ENCODE peak calls at places on chromosome 20, in seven cellular contexts. F is NCI-H1436, N is mucosa of gallbladder, L is amygdala, K is DMS79, E is hippocampal formation, X is AG09319. D is an unnamed sample.

GRCh38 chr20:45857836-45858250 is 429 bp downstream of the ZSWIM3 start:
- DNase-seq in K (peak), F (no peak), N (no peak), E (no peak), X (no peak), L (no peak), D (no peak)

GRCh38 chr20:49267327-49267726 is 10.5 kb downstream of the ZNFX1 start:
- DNase-seq in L (no peak), K (no peak), E (no peak), F (no peak), N (no peak), X (no peak), D (no peak)

GRCh38 chr20:8057871-8058270 is 38.3 kb upstream of the TMX4 start:
- DNase-seq in X (no peak), N (no peak), K (no peak), F (no peak), L (no peak), E (no peak), D (no peak)

GRCh38 chr20:13784271-13784892 is 337 bp downstream of the ESF1 start:
- DNase-seq in L (no peak), E (no peak), F (no peak), X (no peak), K (no peak), N (no peak), D (no peak)

GRCh38 chr20:55253765-55254164 is 751.6 kb downstream of the CBLN4 start:
- DNase-seq in X (no peak), L (no peak), F (no peak), K (no peak), E (no peak), N (no peak), D (no peak)

GRCh38 chr20:7981374-7981773 is 38.2 kb downstream of the TMX4 start:
- DNase-seq in E (no peak), F (no peak), L (no peak), N (no peak), X (no peak), K (no peak), D (no peak)

GRCh38 chr20:7924692-7925091 is 15.6 kb downstream of the HAO1 start:
- DNase-seq in E (no peak), F (no peak), N (no peak), X (peak), K (no peak), L (no peak), D (no peak)

GRCh38 chr20:63945921-63946920 is 10.0 kb downstream of the UCKL1 start:
- DNase-seq in E (no peak), X (no peak), K (no peak), L (no peak), F (no peak), N (no peak), D (no peak)

GRCh38 chr20:24339179-24339578 is 130.2 kb upstream of the SYNDIG1 start:
- DNase-seq in F (no peak), X (no peak), E (no peak), N (no peak), K (no peak), L (no peak), D (no peak)

GRCh38 chr20:17617212-17617867 is 47.5 kb downstream of the DSTN start:
- DNase-seq in L (peak), F (no peak), K (peak), X (no peak), E (peak), N (no peak), D (peak)